ENCODE peak calls at places on chromosomes 2 and 18, in five cellular contexts. E is mesenchymal stem cell, T is kidney glomerular epithelial cell, M is ACHN, W is astrocyte of the spinal cord. I is an unnamed sample.
A peak's percentile ranks its signal among the peaks of the same experiment; 100 is the strongest.

GRCh38 chr2:117774716-117775115 is 39.8 kb upstream of the DDX18 start:
- DNase-seq in M (no peak), E (no peak), T (no peak), W (no peak), I (no peak)

GRCh38 chr2:181589779-181590178 is 67.1 kb downstream of the CERKL start:
- DNase-seq in T (no peak), M (no peak), W (no peak), E (no peak), I (no peak)

GRCh38 chr2:40470817-40471809 is 19.2 kb upstream of the SLC8A1 start:
- DNase-seq in T (no peak), E (no peak), M (no peak), W (no peak), I (no peak)

GRCh38 chr18:79949571-79950439 is 1.6 kb downstream of the SLC66A2 start:
- DNase-seq in W (no peak), E (no peak), M (no peak), T (no peak), I (no peak)

GRCh38 chr18:61653823-61654551 is 238.8 kb downstream of the RNF152 start:
- DNase-seq in W (no peak), M (no peak), T (no peak), E (no peak), I (no peak)

GRCh38 chr2:17272170-17272569 is 246.1 kb downstream of the RAD51AP2 start:
- DNase-seq in E (no peak), M (no peak), W (no peak), T (no peak), I (no peak)

GRCh38 chr2:17254421-17254820 is 263.8 kb downstream of the RAD51AP2 start:
- DNase-seq in M (no peak), T (no peak), E (no peak), W (no peak), I (no peak)

GRCh38 chr2:85995648-85996529 is 107.1 kb upstream of the ST3GAL5 start:
- DNase-seq in M (no peak), T (no peak), W (no peak), E (no peak), I (no peak)

GRCh38 chr2:161165811-161166210 is 5.6 kb downstream of the TANK start:
- DNase-seq in M (no peak), T (no peak), E (peak; percentile 20), W (no peak), I (no peak)

GRCh38 chr2:15936277-15937104 is 3.9 kb upstream of the MYCN start:
- DNase-seq in T (no peak), M (no peak), W (no peak), E (no peak), I (no peak)

GRCh38 chr18:58196881-58197872 is 153.2 kb downstream of the NEDD4L start:
- DNase-seq in E (no peak), T (no peak), M (no peak), W (no peak), I (no peak)

GRCh38 chr2:64749446-64749845 is 95.7 kb upstream of the SERTAD2 start:
- DNase-seq in W (no peak), T (no peak), E (no peak), M (no peak), I (no peak)

GRCh38 chr2:61410185-61410584 is 60.7 kb downstream of the USP34 start:
- DNase-seq in M (no peak), E (no peak), W (no peak), T (no peak), I (no peak)

GRCh38 chr2:219253753-219254589 is at the start of gene TUBA4A:
- DNase-seq in T (peak; percentile 75), M (peak; percentile 88), E (peak; percentile 63), W (peak; percentile 41), I (peak; percentile 94)

GRCh38 chr2:187642498-187642897 is 88.3 kb upstream of the TFPI start:
- DNase-seq in W (no peak), M (no peak), E (no peak), T (no peak), I (no peak)

GRCh38 chr2:43044093-43044614 is 182.3 kb downstream of the ZFP36L2 start:
- DNase-seq in T (no peak), E (no peak), M (no peak), W (no peak), I (peak; percentile 57)

GRCh38 chr18:63206433-63207153 is 113.0 kb downstream of the BCL2 start:
- DNase-seq in E (no peak), M (no peak), W (no peak), T (no peak), I (no peak)

GRCh38 chr18:35729971-35730668 is 148.6 kb downstream of the GALNT1 start:
- DNase-seq in T (peak; percentile 57), M (peak; percentile 5), W (no peak), E (no peak), I (no peak)

GRCh38 chr2:218659988-218660358 is 490 bp downstream of the BCS1L start:
- DNase-seq in W (no peak), T (no peak), M (no peak), E (no peak), I (no peak)

GRCh38 chr2:18883626-18884456 is 294.5 kb upstream of the NT5C1B start:
- DNase-seq in E (peak; percentile 36), T (no peak), M (peak; percentile 36), W (peak; percentile 38), I (no peak)

GRCh38 chr2:57343391-57344006 is 703.1 kb upstream of the VRK2 start:
- DNase-seq in W (no peak), T (no peak), E (no peak), M (no peak), I (no peak)

GRCh38 chr2:177331446-177331997 is 61.1 kb upstream of the AGPS start:
- DNase-seq in W (no peak), E (no peak), M (no peak), T (no peak), I (no peak)

GRCh38 chr2:239978381-239978780 is 46.8 kb downstream of the NDUFA10 start:
- DNase-seq in E (peak; percentile 30), T (no peak), M (no peak), W (no peak), I (no peak)

GRCh38 chr2:27798476-27798875 is 27.0 kb downstream of the MRPL33 start:
- DNase-seq in E (no peak), W (no peak), T (no peak), M (no peak), I (no peak)

GRCh38 chr2:64273524-64274398 is 129.5 kb upstream of the PELI1 start:
- DNase-seq in W (peak; percentile 87), M (peak; percentile 93), T (peak; percentile 93), E (peak; percentile 84), I (no peak)

GRCh38 chr2:45220227-45220626 is 211.0 kb upstream of the SIX2 start:
- DNase-seq in T (no peak), W (no peak), E (no peak), M (no peak), I (no peak)

GRCh38 chr2:2325538-2325937 is 5.5 kb downstream of the MYT1L start:
- DNase-seq in E (no peak), M (no peak), W (no peak), T (no peak), I (no peak)

GRCh38 chr2:10056439-10056838 is 13.1 kb downstream of the KLF11 start:
- DNase-seq in E (no peak), M (no peak), W (no peak), T (no peak), I (no peak)

GRCh38 chr2:20589975-20590703 is 60.8 kb downstream of the HS1BP3 start:
- DNase-seq in W (no peak), T (no peak), M (no peak), E (no peak), I (peak; percentile 59)

GRCh38 chr2:233832869-233833812 is 21.2 kb downstream of the HJURP start:
- DNase-seq in W (peak; percentile 49), E (peak; percentile 24), M (peak; percentile 74), T (peak; percentile 69), I (peak; percentile 62)

GRCh38 chr2:6845312-6845711 is 20.4 kb downstream of the CMPK2 start:
- DNase-seq in W (peak; percentile 20), E (peak; percentile 31), M (peak; percentile 19), T (no peak), I (no peak)

GRCh38 chr2:238406222-238406997 is 20.3 kb upstream of the ASB1 start:
- DNase-seq in T (no peak), E (no peak), W (no peak), M (no peak), I (no peak)

GRCh38 chr2:229586746-229587705 is 127.3 kb downstream of the DNER start:
- DNase-seq in E (peak; percentile 60), M (peak; percentile 79), W (peak; percentile 87), T (peak; percentile 62), I (peak; percentile 87)

GRCh38 chr2:140589273-140589672 is 1541.5 kb downstream of the LRP1B start:
- DNase-seq in M (no peak), T (no peak), W (no peak), E (peak; percentile 60), I (no peak)

GRCh38 chr2:221999702-222000101 is 299.1 kb downstream of the PAX3 start:
- DNase-seq in T (peak; percentile 30), M (peak; percentile 70), E (peak; percentile 86), W (peak; percentile 90), I (no peak)

GRCh38 chr2:179842498-179843153 is 18.8 kb downstream of the ZNF385B start:
- DNase-seq in W (peak; percentile 27), T (no peak), M (no peak), E (peak; percentile 15), I (no peak)

GRCh38 chr18:64693756-64694155 is 544.9 kb upstream of the LINC00305 start:
- DNase-seq in T (no peak), E (no peak), M (no peak), W (peak; percentile 8), I (no peak)

GRCh38 chr18:48818329-48819254 is 132.2 kb downstream of the SMAD7 start:
- DNase-seq in W (no peak), M (no peak), E (no peak), T (no peak), I (peak; percentile 25)

GRCh38 chr2:55048514-55048924 is 1.7 kb downstream of the RTN4 start:
- DNase-seq in E (peak; percentile 65), M (peak; percentile 62), T (no peak), W (no peak), I (no peak)

GRCh38 chr2:5691659-5692529 is at the start of gene SOX11:
- DNase-seq in E (peak; percentile 95), M (no peak), W (peak; percentile 98), T (peak; percentile 26), I (no peak)

I was measured in upper lobe of right lung.